ENCODE peak calls at places on chromosomes 2 and 18, in six cellular contexts. K is ACHN; F is fibroblast of lung; M is CD4-positive, CD25-positive, alpha-beta regulatory T cell; R is choroid plexus epithelial cell; N is AG04450. Q is an unnamed sample.

GRCh38 chr2:2291500-2292260 is 39.4 kb downstream of the MYT1L start:
- DNase-seq in M (no peak), R (peak; percentile 17), K (no peak), N (no peak), F (no peak), Q (no peak)

GRCh38 chr2:502831-503230 is 174.4 kb downstream of the TMEM18 start:
- DNase-seq in M (no peak), K (no peak), N (no peak), F (no peak), R (no peak), Q (no peak)

GRCh38 chr2:112155331-112156151 is 17.4 kb downstream of the FBLN7 start:
- DNase-seq in N (no peak), M (peak; percentile 85), F (no peak), K (no peak), R (no peak), Q (no peak)

GRCh38 chr2:166593403-166593802 is 99.4 kb upstream of the SCN7A start:
- DNase-seq in F (peak; percentile 95), N (peak; percentile 59), R (peak; percentile 56), K (no peak), M (no peak), Q (peak; percentile 89)

GRCh38 chr18:8771930-8772329 is 66.6 kb downstream of the MTCL1 start:
- DNase-seq in N (no peak), F (peak; percentile 52), K (peak; percentile 46), M (no peak), R (peak; percentile 48), Q (no peak)

GRCh38 chr2:145431181-145431951 is 911.4 kb upstream of the ZEB2 start:
- DNase-seq in N (no peak), R (no peak), M (no peak), F (no peak), K (no peak), Q (no peak)

GRCh38 chr2:108101481-108101880 is 115.2 kb downstream of the SLC5A7 start:
- DNase-seq in R (no peak), F (no peak), M (no peak), N (no peak), K (no peak), Q (no peak)

GRCh38 chr2:24365826-24366225 is 5.5 kb upstream of the ITSN2 start:
- DNase-seq in R (no peak), M (no peak), N (no peak), K (no peak), F (no peak), Q (no peak)

GRCh38 chr18:45920367-45920766 is 46.8 kb downstream of the EPG5 start:
- DNase-seq in N (no peak), F (peak; percentile 68), M (peak; percentile 15), K (peak; percentile 56), R (peak; percentile 72), Q (peak; percentile 80)

GRCh38 chr2:65637061-65637460 is 204.7 kb upstream of the SPRED2 start:
- DNase-seq in K (no peak), F (peak; percentile 53), M (no peak), R (peak; percentile 64), N (no peak), Q (peak; percentile 81)

GRCh38 chr18:62389761-62390481 is 64.8 kb downstream of the TNFRSF11A start:
- DNase-seq in K (no peak), N (no peak), F (peak; percentile 13), R (peak; percentile 3), M (no peak), Q (peak; percentile 89)

GRCh38 chr2:154992826-154993225 is 294.3 kb downstream of the KCNJ3 start:
- DNase-seq in M (no peak), N (no peak), R (no peak), K (no peak), F (no peak), Q (no peak)

GRCh38 chr2:47422560-47422959 is 19.6 kb downstream of the MSH2 start:
- DNase-seq in N (no peak), F (peak; percentile 69), K (peak; percentile 26), R (peak; percentile 35), M (no peak), Q (peak; percentile 13)

GRCh38 chr2:233892793-233893192 is 24.4 kb upstream of the TRPM8 start:
- DNase-seq in F (no peak), K (no peak), N (no peak), M (no peak), R (no peak), Q (no peak)

GRCh38 chr18:532632-533031 is 32.1 kb upstream of the COLEC12 start:
- DNase-seq in K (no peak), F (no peak), M (no peak), R (no peak), N (no peak), Q (no peak)

GRCh38 chr2:230823264-230823964 is 41.3 kb upstream of the ITM2C start:
- DNase-seq in K (no peak), R (no peak), M (no peak), N (no peak), F (no peak), Q (no peak)

GRCh38 chr2:156864230-156864629 is 393.3 kb upstream of the GALNT5 start:
- DNase-seq in K (no peak), M (no peak), N (no peak), R (peak; percentile 8), F (peak; percentile 55), Q (peak; percentile 0)

GRCh38 chr2:25566694-25567093 is 106.7 kb downstream of the DTNB start:
- DNase-seq in N (no peak), M (no peak), F (peak; percentile 59), R (peak; percentile 65), K (no peak), Q (no peak)

GRCh38 chr2:5322414-5322813 is 369.8 kb upstream of the SOX11 start:
- DNase-seq in F (no peak), N (no peak), K (no peak), R (no peak), M (no peak), Q (no peak)

GRCh38 chr2:172674034-172674967 is 61.3 kb upstream of the RAPGEF4 start:
- DNase-seq in M (peak; percentile 31), F (no peak), R (peak; percentile 65), N (no peak), K (no peak), Q (no peak)

GRCh38 chr2:63408530-63408929 is 179.7 kb downstream of the WDPCP start:
- DNase-seq in F (no peak), K (no peak), M (no peak), N (no peak), R (no peak), Q (peak; percentile 13)

GRCh38 chr2:98634406-98635092 is 26.2 kb downstream of the UNC50 start:
- DNase-seq in N (no peak), R (peak; percentile 20), M (peak; percentile 52), F (no peak), K (peak; percentile 46), Q (peak; percentile 15)

GRCh38 chr18:23939896-23940295 is 74.7 kb upstream of the TTC39C start:
- DNase-seq in R (no peak), N (no peak), K (no peak), F (no peak), M (no peak), Q (no peak)

GRCh38 chr2:85766214-85766613 is 12.4 kb downstream of the ATOH8 start:
- DNase-seq in M (no peak), R (no peak), K (no peak), N (no peak), F (no peak), Q (no peak)

GRCh38 chr18:61703508-61703907 is 189.3 kb downstream of the RNF152 start:
- DNase-seq in N (peak; percentile 83), R (peak; percentile 90), K (no peak), M (no peak), F (peak; percentile 82), Q (peak; percentile 25)

GRCh38 chr2:215695876-215696275 is 260.0 kb upstream of the FN1 start:
- DNase-seq in F (no peak), N (no peak), R (peak; percentile 64), K (no peak), M (no peak), Q (peak; percentile 72)

GRCh38 chr2:231795525-231796327 is 9.5 kb downstream of the COPS7B start:
- DNase-seq in N (peak; percentile 34), K (peak; percentile 97), F (peak; percentile 56), R (peak; percentile 79), M (no peak), Q (peak; percentile 72)

GRCh38 chr2:213119061-213119809 is 32.2 kb downstream of the IKZF2 start:
- DNase-seq in F (peak; percentile 88), M (peak; percentile 88), R (peak; percentile 85), K (no peak), N (peak; percentile 24), Q (peak; percentile 60)

GRCh38 chr2:200077838-200078237 is 122.5 kb downstream of the MAIP1 start:
- DNase-seq in F (peak; percentile 18), M (no peak), R (peak; percentile 38), K (no peak), N (peak; percentile 58), Q (peak; percentile 36)